ENCODE peak calls at places on chromosome X, in five cellular contexts. P is tibial artery, X is epithelial cell of proximal tubule, G is astrocyte of the spinal cord, W is fibroblast of lung. Y is an unnamed sample.

GRCh38 chrX:120672389-120672788 is 42.5 kb upstream of the C1GALT1C1 start:
- DNase-seq in P (peak; percentile 70), X (peak; percentile 50), G (peak; percentile 84), W (peak; percentile 84), Y (peak; percentile 96)

GRCh38 chrX:120575379-120576114 is 14.8 kb upstream of the CUL4B start:
- DNase-seq in P (no peak), X (no peak), G (no peak), W (no peak), Y (no peak)

GRCh38 chrX:74458738-74459137 is 37.4 kb downstream of the SLC16A2 start:
- DNase-seq in P (no peak), X (peak; percentile 15), G (peak; percentile 69), W (peak; percentile 75), Y (peak; percentile 74)

GRCh38 chrX:24266996-24267395 is 46.9 kb downstream of the SUPT20HL2 start:
- DNase-seq in P (no peak), X (no peak), G (no peak), W (peak; percentile 48), Y (peak; percentile 61)

GRCh38 chrX:410296-410695 is 23.6 kb upstream of the PPP2R3B start:
- DNase-seq in P (no peak), X (no peak), G (no peak), W (no peak), Y (no peak)

GRCh38 chrX:47644557-47645091 is 5.7 kb downstream of the ELK1 start:
- DNase-seq in P (no peak), X (no peak), G (no peak), W (peak; percentile 16), Y (peak; percentile 60)

GRCh38 chrX:21932277-21932996 is 8.1 kb upstream of the SMS start:
- DNase-seq in P (peak; percentile 72), X (peak; percentile 79), G (peak; percentile 91), W (peak; percentile 94), Y (peak; percentile 90)

GRCh38 chrX:46757052-46757451 is 1.9 kb downstream of the SLC9A7 start:
- DNase-seq in P (no peak), X (no peak), G (no peak), W (no peak), Y (no peak)

GRCh38 chrX:45445745-45446412 is 245.2 kb upstream of the DIPK2B start:
- DNase-seq in P (no peak), X (peak; percentile 80), G (peak; percentile 59), W (peak; percentile 89), Y (peak; percentile 82)

GRCh38 chrX:68829594-68830485 is 1.0 kb downstream of the EFNB1 start:
- DNase-seq in P (no peak), X (no peak), G (peak; percentile 29), W (peak; percentile 48), Y (peak; percentile 40)

GRCh38 chrX:64205441-64205734 is at the start of gene AMER1:
- DNase-seq in P (no peak), X (no peak), G (no peak), W (no peak), Y (no peak)

GRCh38 chrX:54452920-54453319 is 12.7 kb downstream of the TSR2 start:
- DNase-seq in P (no peak), X (no peak), G (peak; percentile 2), W (peak; percentile 6), Y (peak; percentile 6)

GRCh38 chrX:68440940-68441339 is 7.6 kb upstream of the OPHN1 start:
- DNase-seq in P (peak; percentile 50), X (no peak), G (peak; percentile 67), W (peak; percentile 63), Y (peak; percentile 60)

GRCh38 chrX:150772150-150772970 is 79.2 kb downstream of the MTMR1 start:
- DNase-seq in P (peak; percentile 60), X (no peak), G (peak; percentile 50), W (peak; percentile 39), Y (peak; percentile 72)

GRCh38 chrX:19747672-19748610 is 139.5 kb downstream of the SH3KBP1 start:
- DNase-seq in P (no peak), X (no peak), G (no peak), W (no peak), Y (no peak)
- H3K4me3 ChIP-seq in P (no peak overlapping the region), X (no peak overlapping the region), G (no peak overlapping the region), W (no peak overlapping the region), Y (no peak overlapping the region)

GRCh38 chrX:50200907-50201306 is at the start of gene AKAP4:
- DNase-seq in P (no peak), X (no peak), G (no peak), W (no peak), Y (no peak)

GRCh38 chrX:50206753-50207152 is 2.2 kb downstream of the CCNB3 start:
- DNase-seq in P (no peak), X (no peak), G (no peak), W (no peak), Y (no peak)

GRCh38 chrX:50202539-50202938 is 1.7 kb upstream of the AKAP4 start:
- DNase-seq in P (no peak), X (no peak), G (no peak), W (no peak), Y (peak; percentile 1)

DNA sequence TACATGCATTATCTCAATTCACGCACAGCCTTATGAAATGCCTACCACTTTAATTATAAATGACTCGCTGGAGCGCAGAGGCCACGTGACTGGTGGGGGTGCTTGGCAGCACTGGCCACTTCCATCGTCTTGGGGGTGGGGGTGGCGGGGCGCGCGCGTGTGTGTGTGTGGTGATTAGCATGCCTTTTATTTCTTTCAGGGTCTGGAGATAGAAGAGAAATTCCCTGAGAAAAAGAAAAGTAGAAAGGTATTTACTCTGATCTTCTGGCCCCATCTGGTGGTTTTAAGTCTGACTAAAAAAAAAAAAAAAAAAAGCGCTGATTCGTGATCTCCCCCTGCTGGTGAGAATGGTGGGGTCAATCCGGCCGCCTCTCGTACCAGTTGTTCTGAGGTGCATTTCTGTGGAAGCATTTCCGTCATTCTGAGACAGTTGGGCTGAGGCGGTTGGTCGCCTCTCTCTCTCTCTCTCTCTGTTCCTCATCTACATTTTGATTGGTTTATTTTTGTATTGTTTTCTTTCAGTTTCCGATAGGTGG is at the start of gene CCNB3:
- DNase-seq in P (peak; percentile 57), X (no peak), G (peak; percentile 71), W (peak; percentile 68), Y (peak; percentile 79)
- H3K4me3 ChIP-seq in P (peak within 1 kb of the TSS; percentile 34), X (peak within 1 kb of the TSS; percentile 26), G (peak within 1 kb of the TSS; percentile 15), W (peak within 1 kb of the TSS; percentile 36), Y (peak within 1 kb of the TSS; percentile 13)

GRCh38 chrX:155768036-155768769 is 112.9 kb upstream of the VAMP7 start:
- DNase-seq in P (no peak), X (no peak), G (peak; percentile 35), W (peak; percentile 15), Y (peak; percentile 9)
- H3K4me3 ChIP-seq in P (peak overlapping the region; percentile 53), X (peak overlapping the region; percentile 69), G (peak overlapping the region; percentile 48), W (peak overlapping the region; percentile 69), Y (peak overlapping the region; percentile 58)

DNA sequence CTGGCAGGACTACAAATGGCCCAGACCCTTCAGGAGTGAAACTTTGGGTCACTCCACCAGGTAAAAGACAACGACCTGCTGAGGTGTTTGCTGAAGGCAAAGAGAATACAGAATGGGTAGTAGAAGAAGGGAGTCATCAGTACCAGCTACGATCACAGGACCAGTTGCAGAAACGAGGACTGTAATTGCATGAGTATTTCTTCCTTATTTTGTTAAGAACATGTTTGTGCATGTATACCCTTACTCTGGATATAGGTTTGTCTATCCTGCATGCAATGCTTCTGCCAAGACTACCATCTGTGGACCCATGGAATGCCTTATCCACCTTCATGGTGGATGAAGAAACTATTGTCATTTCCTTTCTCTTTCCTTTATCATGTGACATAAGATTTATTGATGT is 48.1 kb upstream of the BCLAF3 start:
- DNase-seq in P (no peak), X (no peak), G (no peak), W (no peak), Y (no peak)
- H3K4me3 ChIP-seq in P (no peak overlapping the region), X (no peak overlapping the region), G (no peak overlapping the region), W (no peak overlapping the region), Y (no peak overlapping the region)

GRCh38 chrX:1542994-1543725 is 6.2 kb upstream of the P2RY8 start:
- DNase-seq in P (no peak), X (no peak), G (no peak), W (no peak), Y (no peak)
- H3K4me3 ChIP-seq in P (no peak overlapping the region), X (no peak overlapping the region), G (no peak overlapping the region), W (no peak overlapping the region), Y (no peak overlapping the region)

GRCh38 chrX:135893294-135893817 is at the start of the genes CT45A10 and SAGE1:
- DNase-seq in P (no peak), X (no peak), G (no peak), W (no peak), Y (no peak)

GRCh38 chrX:135892781-135893180 is 463 bp downstream of the CT45A10 start:
- DNase-seq in P (no peak), X (no peak), G (no peak), W (no peak), Y (no peak)

DNA sequence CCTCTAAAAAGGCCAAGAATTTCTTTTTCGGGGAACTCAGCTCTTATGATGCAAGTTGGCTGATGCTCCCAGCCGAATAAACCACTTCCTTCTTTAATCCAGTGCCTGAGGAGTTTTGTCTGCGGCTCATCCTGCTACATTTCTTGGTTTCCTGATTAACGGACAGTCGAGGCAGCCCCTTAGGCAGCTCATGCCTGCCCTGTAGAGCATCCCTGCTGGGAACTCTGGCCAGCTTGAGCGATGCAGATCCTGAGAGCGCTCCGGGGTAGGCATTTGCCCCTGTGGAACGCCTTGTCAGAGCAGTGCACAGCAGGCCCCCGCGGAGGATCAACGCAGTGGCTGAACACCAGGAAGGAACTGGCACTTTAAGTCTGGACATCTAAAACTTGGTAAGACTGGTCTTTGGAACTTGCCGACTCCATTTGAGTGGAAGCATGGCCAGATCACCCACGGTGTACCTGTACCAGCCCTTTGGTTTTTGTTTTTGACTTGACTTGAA is 3.1 kb downstream of the CT45A10 start:
- DNase-seq in P (no peak), X (no peak), G (no peak), W (no peak), Y (no peak)
- H3K4me3 ChIP-seq in P (no peak overlapping the region), X (no peak overlapping the region), G (no peak overlapping the region), W (no peak overlapping the region), Y (no peak overlapping the region)

DNA sequence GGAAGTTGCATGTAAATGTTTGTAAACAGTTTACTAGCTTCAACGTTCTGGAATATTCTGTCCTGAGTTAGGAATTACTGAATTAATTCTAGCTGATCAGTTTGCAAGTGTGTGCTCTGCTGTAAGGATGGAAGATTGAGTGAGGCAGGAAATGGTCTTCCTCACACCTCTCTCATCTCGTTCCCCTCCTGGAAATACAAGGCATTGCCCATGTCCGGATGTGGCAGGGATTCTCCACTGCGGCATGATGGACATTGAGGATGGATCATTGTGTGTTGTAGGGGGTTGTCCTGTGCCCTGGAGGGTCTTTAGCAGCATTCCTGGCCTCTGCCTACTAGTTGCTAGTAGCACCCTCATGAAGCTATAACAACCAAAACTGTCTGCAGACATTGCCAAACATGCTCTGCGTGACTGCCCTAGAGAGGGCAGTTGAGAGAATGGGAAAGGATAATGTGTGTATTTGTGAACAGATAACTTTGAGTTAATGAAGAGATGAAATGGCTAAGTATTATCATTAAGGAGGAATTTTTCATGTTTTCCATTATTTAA is 12.6 kb downstream of the CA5B start:
- DNase-seq in P (no peak), X (no peak), G (peak; percentile 20), W (peak; percentile 6), Y (no peak)
- H3K4me3 ChIP-seq in P (no peak overlapping the region), X (no peak overlapping the region), G (no peak overlapping the region), W (peak overlapping the region; percentile 20), Y (no peak overlapping the region)

DNA sequence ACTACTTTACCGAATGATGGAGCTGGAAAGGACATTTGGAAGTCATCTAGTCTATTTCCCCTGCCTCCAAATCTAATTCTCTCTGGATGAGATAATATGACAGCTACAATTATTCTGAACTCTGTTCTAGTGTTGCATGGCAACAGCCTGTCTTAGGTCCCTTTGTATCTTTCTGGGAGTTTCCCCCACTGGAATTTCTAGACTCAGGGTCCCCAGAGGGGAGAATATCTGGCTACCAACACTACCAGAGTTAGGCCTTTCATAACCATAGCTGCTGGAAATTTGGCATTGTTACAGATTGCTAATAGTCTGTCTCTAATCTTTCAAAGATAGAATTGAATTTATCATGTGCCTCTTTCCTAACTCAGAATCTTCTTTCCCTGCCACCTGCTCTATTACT is 4.5 kb downstream of the MSN start:
- DNase-seq in P (no peak), X (no peak), G (no peak), W (no peak), Y (peak; percentile 70)
- H3K4me3 ChIP-seq in P (peak overlapping the region; percentile 90), X (peak overlapping the region; percentile 81), G (no peak overlapping the region), W (peak overlapping the region; percentile 37), Y (no peak overlapping the region)